ENCODE peak calls at places on chromosomes 11 and 22, in seven cellular contexts. One of them, this sample, is unnamed. For H3K4me1, the result is how much of the 10 kb centered on the place peaks cover.

GRCh38 chr22:39954584-39955055 is 5.6 kb upstream of the TMA7B start:
- DNase-seq in body of pancreas: no peak
- DNase-seq in tibial artery: no peak
- DNase-seq in adrenal gland: no peak
- DNase-seq in neural progenitor cell: no peak
- DNase-seq in tibial nerve: no peak
- DNase-seq in hepatocyte: no peak
- DNase-seq in this sample: no peak

GRCh38 chr22:36546932-36547331 is 18.0 kb upstream of the EIF3D start:
- DNase-seq in adrenal gland: no peak
- DNase-seq in tibial artery: no peak
- DNase-seq in hepatocyte: peak
- DNase-seq in neural progenitor cell: no peak
- DNase-seq in body of pancreas: no peak
- DNase-seq in tibial nerve: no peak
- DNase-seq in this sample: no peak

GRCh38 chr11:134537296-134537695 is 125.3 kb upstream of the B3GAT1 start:
- DNase-seq in neural progenitor cell: no peak
- DNase-seq in tibial artery: peak
- DNase-seq in body of pancreas: no peak
- DNase-seq in hepatocyte: no peak
- DNase-seq in tibial nerve: no peak
- DNase-seq in adrenal gland: peak
- DNase-seq in this sample: peak

GRCh38 chr22:48779211-48779643 is 1048.4 kb downstream of the BRD1 start:
- DNase-seq in body of pancreas: no peak
- DNase-seq in hepatocyte: no peak
- DNase-seq in tibial nerve: peak
- DNase-seq in neural progenitor cell: no peak
- DNase-seq in tibial artery: peak
- DNase-seq in adrenal gland: no peak
- DNase-seq in this sample: no peak

GRCh38 chr22:39534591-39535301 is 2.2 kb upstream of the RPS19BP1 start:
- DNase-seq in tibial artery: peak
- DNase-seq in hepatocyte: peak
- DNase-seq in neural progenitor cell: peak
- DNase-seq in adrenal gland: peak
- DNase-seq in body of pancreas: peak
- DNase-seq in tibial nerve: peak
- DNase-seq in this sample: peak

GRCh38 chr11:46210133-46210636 is 67.3 kb upstream of the CREB3L1 start:
- DNase-seq in adrenal gland: peak
- DNase-seq in hepatocyte: no peak
- DNase-seq in tibial artery: no peak
- DNase-seq in neural progenitor cell: no peak
- DNase-seq in body of pancreas: no peak
- DNase-seq in tibial nerve: no peak
- DNase-seq in this sample: no peak

GRCh38 chr22:44667276-44667675 is 34.7 kb upstream of the PRR5 start:
- DNase-seq in neural progenitor cell: no peak
- DNase-seq in hepatocyte: no peak
- DNase-seq in tibial artery: no peak
- DNase-seq in tibial nerve: no peak
- DNase-seq in adrenal gland: no peak
- DNase-seq in body of pancreas: no peak
- DNase-seq in this sample: peak

GRCh38 chr11:130689222-130689908 is 226.9 kb downstream of the SNX19 start:
- DNase-seq in tibial artery: no peak
- DNase-seq in body of pancreas: no peak
- DNase-seq in hepatocyte: no peak
- DNase-seq in tibial nerve: no peak
- DNase-seq in adrenal gland: no peak
- DNase-seq in neural progenitor cell: no peak
- DNase-seq in this sample: no peak

GRCh38 chr11:89491141-89491690 is at the start of gene NOX4:
- DNase-seq in hepatocyte: peak
- DNase-seq in tibial nerve: peak
- DNase-seq in tibial artery: peak
- DNase-seq in body of pancreas: peak
- DNase-seq in adrenal gland: no peak
- DNase-seq in neural progenitor cell: peak
- DNase-seq in this sample: peak

GRCh38 chr22:41925783-41926460 is 684 bp downstream of the TNFRSF13C start:
- DNase-seq in body of pancreas: peak
- DNase-seq in tibial artery: no peak
- DNase-seq in tibial nerve: no peak
- DNase-seq in hepatocyte: peak
- DNase-seq in adrenal gland: peak
- DNase-seq in neural progenitor cell: peak
- DNase-seq in this sample: no peak

GRCh38 chr11:121389651-121390050 is 62.5 kb upstream of the SORL1 start:
- DNase-seq in hepatocyte: no peak
- DNase-seq in body of pancreas: peak
- DNase-seq in tibial artery: no peak
- DNase-seq in tibial nerve: no peak
- DNase-seq in adrenal gland: peak
- DNase-seq in neural progenitor cell: peak
- DNase-seq in this sample: peak

GRCh38 chr11:77089004-77089545 is 13.6 kb upstream of the OMP start:
- DNase-seq in body of pancreas: peak
- DNase-seq in tibial artery: peak
- DNase-seq in tibial nerve: no peak
- DNase-seq in hepatocyte: no peak
- DNase-seq in neural progenitor cell: no peak
- DNase-seq in adrenal gland: no peak
- DNase-seq in this sample: peak

GRCh38 chr11:116948375-116948774 is 111.0 kb upstream of the APOA1 start:
- DNase-seq in adrenal gland: no peak
- DNase-seq in tibial nerve: no peak
- DNase-seq in neural progenitor cell: no peak
- DNase-seq in body of pancreas: no peak
- DNase-seq in tibial artery: no peak
- DNase-seq in hepatocyte: no peak
- DNase-seq in this sample: no peak

GRCh38 chr22:48429621-48430020 is 1398.1 kb downstream of the BRD1 start:
- DNase-seq in hepatocyte: no peak
- DNase-seq in tibial artery: peak
- DNase-seq in neural progenitor cell: no peak
- DNase-seq in adrenal gland: no peak
- DNase-seq in tibial nerve: no peak
- DNase-seq in body of pancreas: no peak
- DNase-seq in this sample: peak

GRCh38 chr22:30261134-30261533 is 5.5 kb downstream of the OSM start:
- DNase-seq in neural progenitor cell: no peak
- DNase-seq in body of pancreas: no peak
- DNase-seq in tibial artery: no peak
- DNase-seq in adrenal gland: no peak
- DNase-seq in tibial nerve: no peak
- DNase-seq in hepatocyte: no peak
- DNase-seq in this sample: no peak

GRCh38 chr11:75328426-75329277 is 22.8 kb downstream of the ARRB1 start:
- DNase-seq in hepatocyte: peak
- DNase-seq in adrenal gland: peak
- DNase-seq in tibial nerve: peak
- DNase-seq in body of pancreas: peak
- DNase-seq in tibial artery: peak
- DNase-seq in neural progenitor cell: peak
- DNase-seq in this sample: no peak

GRCh38 chr11:129917231-129917630 is 21.9 kb upstream of the NFRKB start:
- DNase-seq in hepatocyte: no peak
- DNase-seq in tibial nerve: no peak
- DNase-seq in neural progenitor cell: no peak
- DNase-seq in adrenal gland: no peak
- DNase-seq in body of pancreas: no peak
- DNase-seq in tibial artery: no peak
- DNase-seq in this sample: no peak

GRCh38 chr11:9386901-9387300 is 2.4 kb downstream of the IPO7 start:
- DNase-seq in tibial nerve: no peak
- DNase-seq in body of pancreas: no peak
- DNase-seq in neural progenitor cell: no peak
- DNase-seq in adrenal gland: no peak
- DNase-seq in hepatocyte: no peak
- DNase-seq in tibial artery: no peak
- DNase-seq in this sample: no peak

GRCh38 chr11:75626692-75627536 is 41.9 kb downstream of the MAP6 start:
- DNase-seq in body of pancreas: no peak
- DNase-seq in tibial artery: no peak
- DNase-seq in adrenal gland: peak
- DNase-seq in tibial nerve: no peak
- DNase-seq in hepatocyte: no peak
- DNase-seq in neural progenitor cell: peak
- DNase-seq in this sample: no peak

GRCh38 chr11:95279921-95280861 is 49.2 kb upstream of the SESN3 start:
- DNase-seq in neural progenitor cell: no peak
- DNase-seq in adrenal gland: no peak
- DNase-seq in hepatocyte: peak
- DNase-seq in tibial nerve: no peak
- DNase-seq in tibial artery: peak
- DNase-seq in body of pancreas: peak
- DNase-seq in this sample: no peak

GRCh38 chr11:46560300-46561025 is 33.4 kb downstream of the AMBRA1 start:
- DNase-seq in tibial artery: no peak
- DNase-seq in neural progenitor cell: no peak
- DNase-seq in adrenal gland: no peak
- DNase-seq in hepatocyte: no peak
- DNase-seq in tibial nerve: no peak
- DNase-seq in body of pancreas: no peak
- DNase-seq in this sample: no peak

GRCh38 chr11:126697937-126698336 is 302.6 kb downstream of the KIRREL3 start:
- DNase-seq in body of pancreas: no peak
- DNase-seq in adrenal gland: no peak
- DNase-seq in tibial artery: no peak
- DNase-seq in neural progenitor cell: no peak
- DNase-seq in tibial nerve: no peak
- DNase-seq in hepatocyte: no peak
- DNase-seq in this sample: no peak
- H3K4me1 ChIP-seq in body of pancreas: under half
- H3K4me1 ChIP-seq in adrenal gland: under half
- H3K4me1 ChIP-seq in tibial artery: under half
- H3K4me1 ChIP-seq in neural progenitor cell: under half
- H3K4me1 ChIP-seq in tibial nerve: under half
- H3K4me1 ChIP-seq in hepatocyte: under half
- H3K4me1 ChIP-seq in this sample: under half

GRCh38 chr11:114295676-114296081 is 520 bp upstream of the NNMT start:
- DNase-seq in tibial artery: no peak
- DNase-seq in neural progenitor cell: no peak
- DNase-seq in hepatocyte: no peak
- DNase-seq in tibial nerve: no peak
- DNase-seq in body of pancreas: no peak
- DNase-seq in adrenal gland: no peak
- DNase-seq in this sample: no peak
- H3K27ac ChIP-seq in tibial artery: peak
- H3K27ac ChIP-seq in neural progenitor cell: no peak
- H3K27ac ChIP-seq in hepatocyte: peak
- H3K27ac ChIP-seq in tibial nerve: peak
- H3K27ac ChIP-seq in body of pancreas: peak
- H3K27ac ChIP-seq in adrenal gland: peak
- H3K27ac ChIP-seq in this sample: peak

GRCh38 chr11:85809881-85810280 is 1.1 kb downstream of the SYTL2 start:
- DNase-seq in body of pancreas: no peak
- DNase-seq in tibial artery: peak
- DNase-seq in hepatocyte: peak
- DNase-seq in adrenal gland: no peak
- DNase-seq in neural progenitor cell: peak
- DNase-seq in tibial nerve: no peak
- DNase-seq in this sample: peak
- TF ChIP-seq CTCF in body of pancreas: no peak
- TF ChIP-seq CTCF in tibial artery: no peak
- TF ChIP-seq CTCF in hepatocyte: peak
- TF ChIP-seq CTCF in adrenal gland: no peak
- TF ChIP-seq CTCF in neural progenitor cell: peak
- TF ChIP-seq CTCF in tibial nerve: no peak
- TF ChIP-seq CTCF in this sample: peak

DNA sequence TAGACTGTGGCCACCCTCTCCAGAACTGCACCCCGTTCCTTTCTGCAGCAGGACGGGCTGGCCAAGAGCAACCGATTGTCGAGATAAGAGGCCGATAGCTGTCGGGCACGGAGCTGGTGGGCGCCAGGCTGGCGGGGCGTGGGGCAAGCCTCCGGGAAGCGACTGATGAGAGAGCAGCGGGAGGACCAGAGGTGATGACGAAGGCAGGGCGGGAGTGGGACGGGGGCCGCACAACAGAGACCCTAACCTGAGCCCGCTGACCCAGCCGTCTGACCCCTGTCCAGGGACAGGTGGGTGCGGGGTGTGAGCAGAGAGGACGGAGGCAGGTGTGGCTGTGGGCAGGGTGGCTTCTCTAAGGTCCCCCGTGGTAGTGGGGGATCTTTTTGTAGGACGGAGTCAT is 7.3 kb upstream of the BRSK2 start:
- DNase-seq in adrenal gland: no peak
- DNase-seq in tibial nerve: no peak
- DNase-seq in neural progenitor cell: no peak
- DNase-seq in hepatocyte: no peak
- DNase-seq in body of pancreas: no peak
- DNase-seq in tibial artery: no peak
- DNase-seq in this sample: peak
- H3K4me1 ChIP-seq in adrenal gland: under half
- H3K4me1 ChIP-seq in tibial nerve: under half
- H3K4me1 ChIP-seq in neural progenitor cell: under half
- H3K4me1 ChIP-seq in hepatocyte: under half
- H3K4me1 ChIP-seq in body of pancreas: under half
- H3K4me1 ChIP-seq in tibial artery: under half
- H3K4me1 ChIP-seq in this sample: under half

DNA sequence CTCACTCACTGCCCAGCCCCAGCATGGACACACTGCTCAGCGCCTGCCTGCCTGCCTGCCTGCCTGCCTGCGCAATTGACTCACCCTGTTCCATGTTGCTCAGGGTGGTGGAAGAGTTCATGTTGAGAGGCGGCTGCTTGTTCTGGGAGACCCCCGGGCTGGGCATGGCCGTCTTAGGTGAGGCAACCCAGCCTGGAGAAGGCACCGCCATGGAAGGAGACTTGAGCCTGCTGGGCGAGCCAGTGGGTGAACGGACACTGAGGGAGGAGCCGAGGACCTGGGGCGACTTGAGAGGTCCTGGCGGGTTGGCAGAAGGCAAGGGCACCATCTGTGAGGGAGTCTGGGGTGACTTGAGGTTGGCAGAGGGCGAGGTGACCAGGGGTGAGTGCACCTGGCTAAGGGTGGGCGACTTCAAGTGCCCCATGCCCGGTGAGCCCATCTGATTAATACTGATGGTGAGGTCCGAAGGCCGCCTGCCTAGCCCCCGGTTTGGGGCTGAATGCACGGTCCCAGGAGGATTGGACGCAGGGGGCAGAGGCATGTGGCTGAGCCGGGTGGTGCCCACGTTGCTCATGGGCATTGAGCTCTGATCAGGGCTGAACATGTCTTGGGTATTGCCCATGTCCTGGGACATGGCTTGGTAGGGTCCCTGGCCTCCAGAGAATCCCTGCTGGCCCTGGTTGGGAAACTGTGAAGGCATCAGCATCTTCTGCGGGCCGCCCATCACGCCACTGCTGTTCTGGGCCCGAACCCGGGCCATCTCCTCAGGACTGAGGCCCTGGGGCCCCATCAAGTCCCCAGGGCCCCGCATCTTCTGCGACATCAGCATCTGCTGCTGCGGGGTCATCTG is 17.1 kb downstream of the CXCR5 start:
- DNase-seq in tibial nerve: no peak
- DNase-seq in hepatocyte: no peak
- DNase-seq in neural progenitor cell: no peak
- DNase-seq in adrenal gland: peak
- DNase-seq in tibial artery: peak
- DNase-seq in body of pancreas: no peak
- DNase-seq in this sample: peak
- H3K27ac ChIP-seq in tibial nerve: no peak
- H3K27ac ChIP-seq in hepatocyte: no peak
- H3K27ac ChIP-seq in neural progenitor cell: no peak
- H3K27ac ChIP-seq in adrenal gland: no peak
- H3K27ac ChIP-seq in tibial artery: peak
- H3K27ac ChIP-seq in body of pancreas: no peak
- H3K27ac ChIP-seq in this sample: no peak

This sample was measured in kidney.